ENCODE peak calls at places on chromosomes 3 and 15, in six cellular contexts. Y, S, T, A, G and M are unnamed samples.

GRCh38 chr3:134334231-134334900 is 39.9 kb downstream of the AMOTL2 start:
- DNase-seq in S (no peak), A (no peak), Y (no peak), T (peak; percentile 74), G (peak; percentile 45), M (no peak)

GRCh38 chr15:85689729-85690128 is 105.0 kb downstream of the KLHL25 start:
- DNase-seq in G (peak; percentile 67), S (no peak), T (peak; percentile 64), A (peak; percentile 40), Y (no peak), M (peak; percentile 44)

GRCh38 chr3:138082085-138082991 is 33.1 kb downstream of the DZIP1L start:
- DNase-seq in Y (no peak), G (no peak), S (no peak), A (peak; percentile 16), T (peak; percentile 97), M (peak; percentile 65)

GRCh38 chr3:48431224-48432029 is 1.5 kb upstream of the PLXNB1 start:
- DNase-seq in G (no peak), S (no peak), A (no peak), Y (no peak), T (no peak), M (no peak)

GRCh38 chr3:133452603-133453313 is 52.9 kb downstream of the BFSP2 start:
- DNase-seq in G (no peak), S (no peak), T (no peak), A (peak; percentile 43), Y (no peak), M (no peak)

GRCh38 chr3:182969853-182970252 is 10.5 kb downstream of the DCUN1D1 start:
- DNase-seq in A (no peak), G (no peak), T (no peak), Y (no peak), S (peak; percentile 48), M (no peak)

GRCh38 chr15:90221251-90221900 is 12.4 kb downstream of the CIB1 start:
- DNase-seq in S (peak; percentile 67), T (peak; percentile 61), G (peak; percentile 79), A (peak; percentile 71), Y (peak; percentile 82), M (peak; percentile 53)

GRCh38 chr3:169657351-169658124 is 6.0 kb downstream of the MECOM start:
- DNase-seq in T (no peak), G (no peak), S (no peak), A (no peak), Y (no peak), M (no peak)

GRCh38 chr3:101532783-101533602 is 20.0 kb upstream of the SENP7 start:
- DNase-seq in G (no peak), A (no peak), T (no peak), Y (no peak), S (no peak), M (no peak)

GRCh38 chr15:59298255-59298856 is 74.3 kb downstream of the MYO1E start:
- DNase-seq in S (no peak), Y (no peak), T (peak; percentile 57), G (peak; percentile 41), A (no peak), M (no peak)

GRCh38 chr15:28260722-28261121 is 61.3 kb downstream of the HERC2 start:
- DNase-seq in S (no peak), G (no peak), A (no peak), T (no peak), Y (no peak), M (no peak)

GRCh38 chr15:64825431-64826294 is at the start of gene PIF1:
- DNase-seq in S (peak; percentile 98), G (peak; percentile 93), T (peak; percentile 99), A (peak; percentile 92), Y (peak; percentile 87), M (peak; percentile 94)

GRCh38 chr15:83653639-83654378 is at the start of gene ADAMTSL3:
- DNase-seq in A (peak; percentile 76), S (no peak), G (peak; percentile 87), T (peak; percentile 12), Y (peak; percentile 91), M (no peak)

GRCh38 chr3:127077506-127078064 is 94.7 kb downstream of the PLXNA1 start:
- DNase-seq in S (no peak), A (no peak), Y (peak; percentile 55), T (no peak), G (no peak), M (no peak)

GRCh38 chr15:52261498-52262242 is 33.9 kb downstream of the MYO5C start:
- DNase-seq in T (peak; percentile 90), A (peak; percentile 68), S (peak; percentile 7), Y (no peak), G (peak; percentile 81), M (peak; percentile 46)

GRCh38 chr3:50428007-50428633 is 68.8 kb upstream of the TMEM115 start:
- DNase-seq in S (no peak), T (no peak), A (no peak), G (no peak), Y (no peak), M (no peak)

GRCh38 chr3:10697918-10698317 is 118.1 kb upstream of the SLC6A11 start:
- DNase-seq in G (no peak), S (peak; percentile 29), Y (no peak), A (no peak), T (no peak), M (no peak)

GRCh38 chr15:52379395-52380111 is 83.9 kb upstream of the MYO5C start:
- DNase-seq in A (no peak), S (no peak), T (no peak), G (no peak), Y (no peak), M (no peak)

GRCh38 chr15:99565031-99565280 is 828 bp upstream of the MEF2A start:
- DNase-seq in Y (no peak), T (no peak), G (no peak), S (no peak), A (no peak), M (no peak)

GRCh38 chr15:45091161-45091560 is 22.8 kb downstream of the DUOX2 start:
- DNase-seq in S (peak; percentile 56), T (peak; percentile 13), A (no peak), Y (no peak), G (no peak), M (peak; percentile 42)

GRCh38 chr3:155070932-155071387 is 9.2 kb upstream of the MME start:
- DNase-seq in A (no peak), S (peak; percentile 20), G (no peak), Y (no peak), T (peak; percentile 94), M (peak; percentile 96)

GRCh38 chr15:49308686-49309085 is 114.4 kb upstream of the FGF7 start:
- DNase-seq in A (no peak), S (no peak), Y (no peak), T (no peak), G (no peak), M (no peak)

GRCh38 chr15:99708563-99708962 is 24.7 kb downstream of the LYSMD4 start:
- DNase-seq in S (peak; percentile 58), Y (peak; percentile 89), G (peak; percentile 75), A (peak; percentile 47), T (peak; percentile 85), M (peak; percentile 53)

GRCh38 chr3:4196748-4197147 is 106.4 kb upstream of the SETMAR start:
- DNase-seq in A (no peak), Y (no peak), S (no peak), G (no peak), T (no peak), M (no peak)

GRCh38 chr3:156694536-156694935 is 20.1 kb downstream of the TIPARP start:
- DNase-seq in T (peak; percentile 58), A (no peak), Y (no peak), G (no peak), S (no peak), M (no peak)

GRCh38 chr3:17747890-17748247 is 5.4 kb upstream of the TBC1D5 start:
- DNase-seq in G (no peak), Y (no peak), S (no peak), A (no peak), T (no peak), M (no peak)

GRCh38 chr3:133455281-133455680 is 55.4 kb downstream of the BFSP2 start:
- DNase-seq in G (no peak), Y (no peak), A (no peak), T (no peak), S (no peak), M (no peak)

GRCh38 chr15:96348112-96349027 is 17.9 kb downstream of the NR2F2 start:
- DNase-seq in T (no peak), Y (no peak), A (no peak), S (no peak), G (no peak), M (no peak)

GRCh38 chr15:100853676-100854440 is 25.8 kb upstream of the ALDH1A3 start:
- DNase-seq in T (no peak), G (no peak), Y (no peak), S (no peak), A (no peak), M (no peak)

GRCh38 chr3:136929984-136930671 is 27.7 kb upstream of the IL20RB start:
- DNase-seq in S (no peak), G (peak; percentile 75), A (peak; percentile 45), T (no peak), Y (no peak), M (no peak)

GRCh38 chr3:117898722-117899121 is 1135.9 kb downstream of the IGSF11 start:
- DNase-seq in S (peak; percentile 1), Y (no peak), G (no peak), T (no peak), A (no peak), M (no peak)
- TF ChIP-seq CTCF in S (no peak), Y (peak; percentile 28), G (no peak), T (peak; percentile 37), A (no peak), M (peak; percentile 28)

GRCh38 chr3:71064976-71065763 is 518.4 kb downstream of the FOXP1 start:
- DNase-seq in A (peak; percentile 54), Y (peak; percentile 83), S (peak; percentile 70), T (no peak), G (peak; percentile 74), M (no peak)
- H3K27me3 ChIP-seq in A (no peaks in the 10 kb centered on the region), Y (no peaks in the 10 kb centered on the region), S (no peaks in the 10 kb centered on the region), T (no peaks in the 10 kb centered on the region), G (no peaks in the 10 kb centered on the region), M (no peaks in the 10 kb centered on the region)

GRCh38 chr3:15974647-15975046 is 176.9 kb upstream of the ANKRD28 start:
- DNase-seq in A (no peak), Y (no peak), G (no peak), S (peak; percentile 60), T (no peak), M (no peak)
- TF ChIP-seq CTCF in A (no peak), Y (no peak), G (no peak), S (peak; percentile 77), T (no peak), M (peak; percentile 10)

GRCh38 chr3:27713066-27713400 is 9.1 kb downstream of the EOMES start:
- DNase-seq in T (no peak), Y (no peak), S (no peak), A (no peak), G (peak; percentile 38), M (no peak)

GRCh38 chr3:27713435-27713880 is 8.7 kb downstream of the EOMES start:
- DNase-seq in G (no peak), A (no peak), S (no peak), T (no peak), Y (no peak), M (no peak)

GRCh38 chr3:27714101-27714526 is 8.0 kb downstream of the EOMES start:
- DNase-seq in A (no peak), T (no peak), S (no peak), G (no peak), Y (no peak), M (no peak)

GRCh38 chr3:27714692-27715453 is 7.2 kb downstream of the EOMES start:
- DNase-seq in S (no peak), A (no peak), T (no peak), Y (peak; percentile 77), G (peak; percentile 57), M (no peak)

GRCh38 chr3:27712136-27713065 is 9.7 kb downstream of the EOMES start:
- DNase-seq in G (peak; percentile 79), S (peak; percentile 57), T (peak; percentile 50), A (peak; percentile 66), Y (peak; percentile 87), M (peak; percentile 37)
- H3K27me3 ChIP-seq in G (peaks cover 7% of the 10 kb centered on the region), S (peaks cover 12% of the 10 kb centered on the region), T (peaks cover 48% of the 10 kb centered on the region), A (no peaks in the 10 kb centered on the region), Y (peaks cover 51% of the 10 kb centered on the region), M (peaks cover 72% of the 10 kb centered on the region)

GRCh38 chr3:135762188-135762853 is 203.2 kb upstream of the PPP2R3A start:
- DNase-seq in G (no peak), T (no peak), Y (no peak), S (peak; percentile 2), A (no peak), M (no peak)
- TF ChIP-seq CTCF in G (no peak), T (no peak), Y (no peak), S (no peak), A (no peak), M (no peak)